ENCODE peak calls at places on chromosomes 11 and 22, in seven cellular contexts. One of them, this sample, is unnamed. For H3K9me3, the result is how much of the 10 kb centered on the place peaks cover.

GRCh38 chr11:12755510-12755909 is 81.3 kb downstream of the TEAD1 start:
- DNase-seq in A549: no peak
- DNase-seq in neuronal stem cell: no peak
- DNase-seq in IMR-90: peak
- DNase-seq in cardiac muscle cell: no peak
- DNase-seq in neural progenitor cell: no peak
- DNase-seq in CD4-positive, CD25-positive, alpha-beta regulatory T cell: no peak
- DNase-seq in this sample: no peak

GRCh38 chr11:48193876-48194275 is 22.7 kb upstream of the OR4B1 start:
- DNase-seq in A549: no peak
- DNase-seq in neuronal stem cell: no peak
- DNase-seq in IMR-90: peak
- DNase-seq in cardiac muscle cell: no peak
- DNase-seq in neural progenitor cell: no peak
- DNase-seq in CD4-positive, CD25-positive, alpha-beta regulatory T cell: no peak
- DNase-seq in this sample: no peak

GRCh38 chr22:32764330-32765116 is 37.0 kb upstream of the TIMP3 start:
- DNase-seq in IMR-90: peak
- DNase-seq in neural progenitor cell: no peak
- DNase-seq in cardiac muscle cell: peak
- DNase-seq in neuronal stem cell: no peak
- DNase-seq in CD4-positive, CD25-positive, alpha-beta regulatory T cell: no peak
- DNase-seq in A549: no peak
- DNase-seq in this sample: no peak

GRCh38 chr22:29128891-29129643 is 56.2 kb downstream of the KREMEN1 start:
- DNase-seq in IMR-90: peak
- DNase-seq in CD4-positive, CD25-positive, alpha-beta regulatory T cell: no peak
- DNase-seq in neural progenitor cell: no peak
- DNase-seq in neuronal stem cell: no peak
- DNase-seq in cardiac muscle cell: no peak
- DNase-seq in A549: no peak
- DNase-seq in this sample: no peak

GRCh38 chr22:30743257-30744020 is 48.8 kb downstream of the OSBP2 start:
- DNase-seq in IMR-90: no peak
- DNase-seq in cardiac muscle cell: no peak
- DNase-seq in A549: no peak
- DNase-seq in neural progenitor cell: no peak
- DNase-seq in neuronal stem cell: no peak
- DNase-seq in CD4-positive, CD25-positive, alpha-beta regulatory T cell: no peak
- DNase-seq in this sample: no peak

GRCh38 chr11:114077482-114078305 is 18.2 kb downstream of the ZBTB16 start:
- DNase-seq in IMR-90: no peak
- DNase-seq in A549: no peak
- DNase-seq in neuronal stem cell: no peak
- DNase-seq in cardiac muscle cell: no peak
- DNase-seq in CD4-positive, CD25-positive, alpha-beta regulatory T cell: no peak
- DNase-seq in neural progenitor cell: no peak
- DNase-seq in this sample: no peak

GRCh38 chr11:84947970-84948600 is 679.1 kb downstream of the DLG2 start:
- DNase-seq in IMR-90: peak
- DNase-seq in cardiac muscle cell: peak
- DNase-seq in CD4-positive, CD25-positive, alpha-beta regulatory T cell: no peak
- DNase-seq in neuronal stem cell: no peak
- DNase-seq in A549: no peak
- DNase-seq in neural progenitor cell: no peak
- DNase-seq in this sample: no peak

GRCh38 chr11:57459112-57460016 is 964 bp upstream of the RTN4RL2 start:
- DNase-seq in A549: no peak
- DNase-seq in neural progenitor cell: peak
- DNase-seq in cardiac muscle cell: peak
- DNase-seq in CD4-positive, CD25-positive, alpha-beta regulatory T cell: no peak
- DNase-seq in neuronal stem cell: no peak
- DNase-seq in IMR-90: peak
- DNase-seq in this sample: peak

GRCh38 chr22:47517062-47517461 is 754.6 kb downstream of the TBC1D22A start:
- DNase-seq in neuronal stem cell: no peak
- DNase-seq in neural progenitor cell: no peak
- DNase-seq in CD4-positive, CD25-positive, alpha-beta regulatory T cell: no peak
- DNase-seq in IMR-90: no peak
- DNase-seq in A549: no peak
- DNase-seq in cardiac muscle cell: no peak
- DNase-seq in this sample: no peak

GRCh38 chr22:47515384-47516125 is 753.1 kb downstream of the TBC1D22A start:
- DNase-seq in A549: no peak
- DNase-seq in CD4-positive, CD25-positive, alpha-beta regulatory T cell: no peak
- DNase-seq in cardiac muscle cell: no peak
- DNase-seq in neural progenitor cell: no peak
- DNase-seq in IMR-90: no peak
- DNase-seq in neuronal stem cell: no peak
- DNase-seq in this sample: no peak

DNA sequence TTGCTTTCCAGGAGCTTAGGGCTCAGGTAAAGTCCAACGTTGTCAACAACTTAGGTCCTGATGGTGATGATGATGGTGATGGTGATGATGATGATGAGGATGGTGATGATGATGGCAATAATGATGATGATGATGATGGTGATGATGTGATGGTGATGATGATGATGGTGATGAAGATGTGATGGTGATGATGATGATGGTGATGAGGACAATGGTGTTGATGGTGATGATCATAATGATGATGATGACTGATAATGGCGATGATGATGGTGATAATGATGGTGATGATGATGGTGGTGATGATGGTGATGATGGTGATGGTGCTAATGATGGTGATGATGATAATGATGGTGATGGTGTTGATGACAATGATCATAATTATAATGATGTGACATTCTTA is 750.2 kb downstream of the TBC1D22A start:
- DNase-seq in cardiac muscle cell: no peak
- DNase-seq in IMR-90: no peak
- DNase-seq in neural progenitor cell: no peak
- DNase-seq in A549: no peak
- DNase-seq in CD4-positive, CD25-positive, alpha-beta regulatory T cell: no peak
- DNase-seq in neuronal stem cell: no peak
- DNase-seq in this sample: no peak
- H3K9me3 ChIP-seq in cardiac muscle cell: under half
- H3K9me3 ChIP-seq in IMR-90: under half
- H3K9me3 ChIP-seq in neural progenitor cell: under half
- H3K9me3 ChIP-seq in A549: under half
- H3K9me3 ChIP-seq in CD4-positive, CD25-positive, alpha-beta regulatory T cell: under half
- H3K9me3 ChIP-seq in neuronal stem cell: under half
- H3K9me3 ChIP-seq in this sample: under half

DNA sequence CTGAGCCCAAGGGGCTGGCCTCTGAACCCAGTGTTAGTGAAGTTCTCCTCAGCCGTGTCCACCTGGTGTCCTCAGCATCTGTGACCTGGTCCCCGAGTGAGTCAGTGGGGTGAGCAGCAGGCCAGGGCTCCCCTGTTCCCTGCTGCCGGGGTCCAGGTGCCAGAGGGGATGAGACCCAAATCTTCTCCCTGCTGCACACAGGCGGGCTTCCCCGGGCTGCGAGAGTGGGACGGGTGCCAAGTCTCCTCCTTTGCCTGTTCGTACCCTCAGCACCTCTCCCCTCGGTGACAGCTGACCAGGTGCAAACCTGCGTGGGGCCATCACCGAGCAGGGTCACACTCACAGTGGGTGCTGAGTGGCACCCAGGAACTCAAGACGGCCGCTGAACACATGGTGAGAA is 514.6 kb downstream of the TBC1D22A start:
- DNase-seq in A549: no peak
- DNase-seq in CD4-positive, CD25-positive, alpha-beta regulatory T cell: no peak
- DNase-seq in IMR-90: no peak
- DNase-seq in neural progenitor cell: no peak
- DNase-seq in cardiac muscle cell: no peak
- DNase-seq in neuronal stem cell: no peak
- DNase-seq in this sample: no peak
- H3K9me3 ChIP-seq in A549: under half
- H3K9me3 ChIP-seq in CD4-positive, CD25-positive, alpha-beta regulatory T cell: under half
- H3K9me3 ChIP-seq in IMR-90: under half
- H3K9me3 ChIP-seq in neural progenitor cell: under half
- H3K9me3 ChIP-seq in cardiac muscle cell: under half
- H3K9me3 ChIP-seq in neuronal stem cell: half or more
- H3K9me3 ChIP-seq in this sample: under half

GRCh38 chr22:47372596-47373385 is 610.3 kb downstream of the TBC1D22A start:
- DNase-seq in neuronal stem cell: no peak
- DNase-seq in neural progenitor cell: no peak
- DNase-seq in CD4-positive, CD25-positive, alpha-beta regulatory T cell: no peak
- DNase-seq in cardiac muscle cell: no peak
- DNase-seq in IMR-90: no peak
- DNase-seq in A549: no peak
- DNase-seq in this sample: no peak

GRCh38 chr22:47374901-47375575 is 612.6 kb downstream of the TBC1D22A start:
- DNase-seq in neuronal stem cell: no peak
- DNase-seq in neural progenitor cell: no peak
- DNase-seq in A549: no peak
- DNase-seq in CD4-positive, CD25-positive, alpha-beta regulatory T cell: no peak
- DNase-seq in cardiac muscle cell: no peak
- DNase-seq in IMR-90: no peak
- DNase-seq in this sample: no peak

GRCh38 chr22:47372111-47372581 is 609.7 kb downstream of the TBC1D22A start:
- DNase-seq in cardiac muscle cell: no peak
- DNase-seq in neuronal stem cell: no peak
- DNase-seq in neural progenitor cell: no peak
- DNase-seq in IMR-90: no peak
- DNase-seq in A549: no peak
- DNase-seq in CD4-positive, CD25-positive, alpha-beta regulatory T cell: no peak
- DNase-seq in this sample: no peak

GRCh38 chr22:47374273-47374771 is 611.9 kb downstream of the TBC1D22A start:
- DNase-seq in cardiac muscle cell: no peak
- DNase-seq in IMR-90: no peak
- DNase-seq in A549: no peak
- DNase-seq in neuronal stem cell: no peak
- DNase-seq in CD4-positive, CD25-positive, alpha-beta regulatory T cell: no peak
- DNase-seq in neural progenitor cell: no peak
- DNase-seq in this sample: no peak

DNA sequence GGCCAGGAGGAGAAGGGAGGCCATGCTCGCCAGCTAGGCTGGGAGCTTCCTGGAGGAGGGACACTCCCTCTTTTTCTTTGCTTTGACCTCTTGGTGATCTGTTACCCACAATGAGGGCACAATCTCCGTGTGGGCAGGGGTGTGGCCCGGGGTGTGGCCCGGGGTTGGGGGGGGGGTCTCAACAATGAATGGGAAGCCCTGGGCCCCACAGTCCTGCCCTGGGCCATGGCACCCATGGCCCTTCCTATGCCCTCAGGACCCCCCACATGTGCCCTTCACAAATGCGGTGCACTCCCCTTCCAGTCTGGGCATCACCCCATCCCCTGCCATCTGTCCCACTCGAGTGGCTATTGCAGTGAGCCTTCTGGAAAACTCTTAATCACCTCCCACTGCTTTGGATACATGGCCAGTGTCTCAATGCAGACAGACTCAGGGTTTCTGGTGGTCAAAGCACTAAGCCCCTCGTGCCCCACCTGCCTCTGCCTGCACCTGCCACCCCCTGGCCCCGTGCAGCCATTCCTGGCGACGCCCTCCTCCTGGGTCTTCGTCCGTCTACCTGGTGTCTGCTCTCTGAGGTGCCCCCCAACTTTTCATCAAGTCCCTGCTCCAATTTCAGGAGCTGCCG is 611.3 kb downstream of the TBC1D22A start:
- DNase-seq in A549: no peak
- DNase-seq in neuronal stem cell: no peak
- DNase-seq in CD4-positive, CD25-positive, alpha-beta regulatory T cell: no peak
- DNase-seq in cardiac muscle cell: no peak
- DNase-seq in neural progenitor cell: no peak
- DNase-seq in IMR-90: no peak
- DNase-seq in this sample: no peak
- H3K9me3 ChIP-seq in A549: under half
- H3K9me3 ChIP-seq in neuronal stem cell: half or more
- H3K9me3 ChIP-seq in CD4-positive, CD25-positive, alpha-beta regulatory T cell: under half
- H3K9me3 ChIP-seq in cardiac muscle cell: under half
- H3K9me3 ChIP-seq in neural progenitor cell: under half
- H3K9me3 ChIP-seq in IMR-90: under half
- H3K9me3 ChIP-seq in this sample: under half

DNA sequence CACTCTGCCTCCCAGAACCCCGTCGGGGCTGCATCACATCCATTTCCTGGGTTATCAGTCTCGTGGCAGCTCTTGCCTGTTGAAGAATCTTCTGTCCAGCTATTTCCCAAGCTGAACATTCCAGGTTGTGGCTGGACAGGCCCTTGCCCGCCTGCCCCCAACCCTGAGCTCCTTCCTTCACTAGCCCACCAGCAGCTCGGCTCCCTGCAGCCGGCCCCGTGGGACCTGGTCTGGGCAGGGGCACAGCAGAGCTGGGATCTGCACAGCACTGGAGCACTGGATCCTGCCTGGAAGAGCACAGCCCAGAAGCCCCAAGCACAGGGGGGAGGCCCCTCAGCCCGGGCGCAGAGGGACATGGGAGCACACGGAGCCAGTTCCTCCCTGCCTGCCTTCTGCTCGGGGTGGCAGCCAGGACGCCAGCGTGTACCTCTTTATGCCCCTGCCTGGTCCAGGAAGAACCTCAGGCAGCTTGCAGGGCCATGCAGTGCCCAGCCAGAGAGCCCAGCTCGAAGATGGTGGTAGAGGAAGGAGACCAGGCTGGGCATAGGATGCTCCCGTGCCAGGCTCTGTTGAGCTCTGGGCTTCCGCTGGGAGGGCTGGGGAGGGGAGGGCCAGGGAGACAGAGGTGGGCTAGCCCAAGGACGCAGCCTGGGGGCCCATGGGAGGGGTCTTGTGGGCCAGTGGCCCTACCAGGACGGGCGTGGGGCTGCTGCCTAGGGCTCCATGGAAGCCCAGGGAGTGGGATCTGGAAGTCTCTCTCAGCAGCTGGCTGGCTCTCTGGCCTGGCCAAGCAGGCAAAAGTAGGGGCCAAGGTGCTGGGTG is 16.6 kb upstream of the GNB1L start:
- DNase-seq in CD4-positive, CD25-positive, alpha-beta regulatory T cell: no peak
- DNase-seq in neural progenitor cell: no peak
- DNase-seq in A549: no peak
- DNase-seq in neuronal stem cell: no peak
- DNase-seq in cardiac muscle cell: no peak
- DNase-seq in IMR-90: no peak
- DNase-seq in this sample: peak
- H3K9me3 ChIP-seq in CD4-positive, CD25-positive, alpha-beta regulatory T cell: under half
- H3K9me3 ChIP-seq in neural progenitor cell: under half
- H3K9me3 ChIP-seq in A549: under half
- H3K9me3 ChIP-seq in neuronal stem cell: under half
- H3K9me3 ChIP-seq in cardiac muscle cell: under half
- H3K9me3 ChIP-seq in IMR-90: under half
- H3K9me3 ChIP-seq in this sample: under half

GRCh38 chr22:47199949-47200272 is 437.5 kb downstream of the TBC1D22A start:
- DNase-seq in cardiac muscle cell: no peak
- DNase-seq in IMR-90: no peak
- DNase-seq in CD4-positive, CD25-positive, alpha-beta regulatory T cell: no peak
- DNase-seq in A549: no peak
- DNase-seq in neuronal stem cell: no peak
- DNase-seq in neural progenitor cell: no peak
- DNase-seq in this sample: no peak

GRCh38 chr22:47200273-47201051 is 438.0 kb downstream of the TBC1D22A start:
- DNase-seq in neuronal stem cell: no peak
- DNase-seq in A549: no peak
- DNase-seq in neural progenitor cell: no peak
- DNase-seq in cardiac muscle cell: no peak
- DNase-seq in CD4-positive, CD25-positive, alpha-beta regulatory T cell: no peak
- DNase-seq in IMR-90: no peak
- DNase-seq in this sample: no peak

GRCh38 chr22:47202819-47203553 is 440.5 kb downstream of the TBC1D22A start:
- DNase-seq in A549: no peak
- DNase-seq in IMR-90: no peak
- DNase-seq in cardiac muscle cell: no peak
- DNase-seq in CD4-positive, CD25-positive, alpha-beta regulatory T cell: no peak
- DNase-seq in neuronal stem cell: no peak
- DNase-seq in neural progenitor cell: no peak
- DNase-seq in this sample: no peak

GRCh38 chr22:47201996-47202818 is 439.8 kb downstream of the TBC1D22A start:
- DNase-seq in IMR-90: no peak
- DNase-seq in cardiac muscle cell: no peak
- DNase-seq in neural progenitor cell: no peak
- DNase-seq in CD4-positive, CD25-positive, alpha-beta regulatory T cell: no peak
- DNase-seq in A549: no peak
- DNase-seq in neuronal stem cell: no peak
- DNase-seq in this sample: no peak

GRCh38 chr22:47201186-47201995 is 438.9 kb downstream of the TBC1D22A start:
- DNase-seq in neural progenitor cell: no peak
- DNase-seq in CD4-positive, CD25-positive, alpha-beta regulatory T cell: no peak
- DNase-seq in cardiac muscle cell: no peak
- DNase-seq in neuronal stem cell: no peak
- DNase-seq in IMR-90: no peak
- DNase-seq in A549: no peak
- DNase-seq in this sample: no peak
- H3K9me3 ChIP-seq in neural progenitor cell: under half
- H3K9me3 ChIP-seq in CD4-positive, CD25-positive, alpha-beta regulatory T cell: under half
- H3K9me3 ChIP-seq in cardiac muscle cell: under half
- H3K9me3 ChIP-seq in neuronal stem cell: half or more
- H3K9me3 ChIP-seq in IMR-90: under half
- H3K9me3 ChIP-seq in A549: under half
- H3K9me3 ChIP-seq in this sample: under half

This sample was measured in T-helper 17 cell.